ENCODE peak calls at places on chromosome 1, in five cellular contexts. U, B, A, O and F are unnamed samples.

GRCh38 chr1:30196457-30196856 is 526.9 kb downstream of the MATN1 start:
- DNase-seq in U (no peak), B (no peak), A (no peak), O (no peak), F (no peak)

GRCh38 chr1:151581946-151582345 is 29.9 kb upstream of the SNX27 start:
- DNase-seq in U (no peak), B (no peak), A (no peak), O (no peak), F (no peak)

GRCh38 chr1:15257309-15257708 is 10.3 kb downstream of the FHAD1 start:
- DNase-seq in U (no peak), B (no peak), A (no peak), O (no peak), F (no peak)

GRCh38 chr1:209155556-209155955 is 428.0 kb upstream of the CAMK1G start:
- DNase-seq in U (no peak), B (no peak), A (no peak), O (no peak), F (peak; percentile 65)

GRCh38 chr1:66349277-66349676 is 184.7 kb upstream of the SGIP1 start:
- DNase-seq in U (no peak), B (no peak), A (no peak), O (no peak), F (no peak)

GRCh38 chr1:160539896-160540858 is 17.1 kb upstream of the SLAMF6 start:
- DNase-seq in U (no peak), B (no peak), A (no peak), O (no peak), F (no peak)

GRCh38 chr1:89104147-89104546 is 21.8 kb downstream of the GBP2 start:
- DNase-seq in U (no peak), B (no peak), A (no peak), O (no peak), F (no peak)

GRCh38 chr1:180431683-180432082 is 70.7 kb downstream of the ACBD6 start:
- DNase-seq in U (no peak), B (no peak), A (no peak), O (no peak), F (no peak)

GRCh38 chr1:16233431-16233830 is 3.6 kb downstream of the CPLANE2 start:
- DNase-seq in U (no peak), B (no peak), A (no peak), O (no peak), F (no peak)

GRCh38 chr1:15272009-15272781 is 25.2 kb downstream of the FHAD1 start:
- DNase-seq in U (peak; percentile 90), B (no peak), A (peak; percentile 53), O (peak; percentile 50), F (peak; percentile 84)

GRCh38 chr1:90959352-90960206 is 62.3 kb downstream of the ZNF644 start:
- DNase-seq in U (no peak), B (no peak), A (no peak), O (no peak), F (no peak)

GRCh38 chr1:119329521-119329920 is 39.1 kb upstream of the HAO2 start:
- DNase-seq in U (no peak), B (no peak), A (no peak), O (no peak), F (peak; percentile 69)

GRCh38 chr1:111463029-111463683 is 10.6 kb upstream of the C1orf162 start:
- DNase-seq in U (peak; percentile 45), B (no peak), A (no peak), O (no peak), F (peak; percentile 93)

GRCh38 chr1:48757363-48757762 is 19.3 kb downstream of the BEND5 start:
- DNase-seq in U (no peak), B (no peak), A (no peak), O (no peak), F (no peak)

GRCh38 chr1:60826320-60827094 is 255.9 kb upstream of the NFIA start:
- DNase-seq in U (no peak), B (no peak), A (no peak), O (no peak), F (no peak)

GRCh38 chr1:27877115-27877416 is 4.7 kb downstream of the THEMIS2 start:
- DNase-seq in U (no peak), B (no peak), A (no peak), O (no peak), F (no peak)

GRCh38 chr1:2352341-2353214 is 38.8 kb downstream of the MORN1 start:
- DNase-seq in U (no peak), B (peak; percentile 13), A (no peak), O (no peak), F (no peak)